ENCODE peak calls at places on chromosome X, in six cellular contexts. B is HepG2, S is WTC11, G is K562, K is GM23338, N is GM12878. V is an unnamed sample.

GRCh38 chrX:131907488-131908314 is 115.4 kb upstream of the STK26 start:
- DNase-seq in G (peak), B (no peak), N (no peak), S (peak), K (no peak), V (no peak)

GRCh38 chrX:50698944-50699343 is 115.0 kb downstream of the SHROOM4 start:
- DNase-seq in B (no peak), K (peak), S (no peak), G (no peak), N (no peak), V (no peak)

GRCh38 chrX:150899191-150899757 is 806 bp upstream of the CD99L2 start:
- DNase-seq in N (no peak), K (peak), S (peak), G (peak), B (no peak), V (no peak)

GRCh38 chrX:107996124-107996523 is 14.0 kb upstream of the TEX13B start:
- DNase-seq in G (no peak), K (no peak), B (no peak), S (peak), N (no peak), V (no peak)

GRCh38 chrX:53479295-53479694 is 45.1 kb upstream of the HSD17B10 start:
- DNase-seq in B (no peak), S (no peak), G (peak), K (peak), N (no peak), V (no peak)

GRCh38 chrX:9336501-9336900 is 128.4 kb upstream of the TBL1X start:
- DNase-seq in N (no peak), S (no peak), B (no peak), G (no peak), K (no peak), V (no peak)

GRCh38 chrX:1397001-1397400 is 5.1 kb upstream of the SLC25A6 start:
- DNase-seq in G (no peak), S (no peak), N (no peak), B (no peak), K (no peak), V (no peak)

GRCh38 chrX:22320236-22320635 is 47.5 kb downstream of the CBLL2 start:
- DNase-seq in K (no peak), S (no peak), G (no peak), N (no peak), B (no peak), V (no peak)

GRCh38 chrX:19723427-19723826 is 164.0 kb downstream of the SH3KBP1 start:
- DNase-seq in B (no peak), G (no peak), K (no peak), N (no peak), S (no peak), V (no peak)

GRCh38 chrX:73262991-73263390 is 48.3 kb upstream of the NAP1L2 start:
- DNase-seq in S (no peak), K (peak), B (peak), G (no peak), N (no peak), V (no peak)

GRCh38 chrX:38438321-38438720 is 85.9 kb downstream of the OTC start:
- DNase-seq in B (no peak), N (no peak), S (peak), G (no peak), K (peak), V (no peak)

GRCh38 chrX:139213241-139213709 is 317.3 kb upstream of the F9 start:
- DNase-seq in B (peak), N (no peak), K (no peak), S (no peak), G (peak), V (no peak)

GRCh38 chrX:16114640-16115039 is 8.7 kb upstream of the GRPR start:
- DNase-seq in B (no peak), N (no peak), S (no peak), K (no peak), G (no peak), V (no peak)

GRCh38 chrX:53437211-53437610 is 3.0 kb upstream of the HSD17B10 start:
- DNase-seq in S (no peak), K (no peak), B (no peak), N (no peak), G (no peak), V (no peak)

GRCh38 chrX:37922926-37923325 is 75.6 kb upstream of the DYNLT3 start:
- DNase-seq in K (no peak), B (no peak), S (no peak), G (no peak), N (no peak), V (no peak)

GRCh38 chrX:108312938-108313337 is 125.3 kb downstream of the COL4A6 start:
- DNase-seq in B (no peak), G (no peak), S (peak), K (peak), N (no peak), V (no peak)

GRCh38 chrX:136318895-136319597 is 18.3 kb downstream of the ADGRG4 start:
- DNase-seq in N (no peak), B (no peak), G (no peak), S (no peak), K (no peak), V (no peak)

GRCh38 chrX:53287493-53288138 is 6.2 kb upstream of the IQSEC2 start:
- DNase-seq in B (no peak), G (no peak), N (peak), K (no peak), S (no peak), V (no peak)

GRCh38 chrX:118637997-118638396 is 89.4 kb upstream of the IL13RA1 start:
- DNase-seq in G (no peak), N (no peak), B (peak), K (peak), S (no peak), V (no peak)

GRCh38 chrX:38618152-38618551 is 56.8 kb downstream of the TSPAN7 start:
- DNase-seq in S (no peak), B (no peak), K (no peak), N (no peak), G (no peak), V (no peak)

GRCh38 chrX:97898798-97899197 is 1015.1 kb downstream of the RPA4 start:
- DNase-seq in K (no peak), N (no peak), B (no peak), S (no peak), G (no peak), V (no peak)

GRCh38 chrX:67619253-67619652 is 75.4 kb downstream of the AR start:
- DNase-seq in B (no peak), K (no peak), G (no peak), S (no peak), N (no peak), V (no peak)

GRCh38 chrX:31580726-31581125 is 508.9 kb upstream of the FTHL17 start:
- DNase-seq in G (no peak), S (no peak), B (no peak), N (no peak), K (peak), V (no peak)

GRCh38 chrX:135396566-135396965 is 25.2 kb upstream of the SMIM10L2A start:
- DNase-seq in G (no peak), B (no peak), K (no peak), S (no peak), N (no peak), V (no peak)

GRCh38 chrX:68978211-68978780 is 149.5 kb downstream of the EFNB1 start:
- DNase-seq in S (peak), N (no peak), B (no peak), K (peak), G (no peak), V (no peak)
- TF ChIP-seq CREB1 in S (no peak), N (no peak), B (no peak), K (no peak), G (no peak), V (no peak)

GRCh38 chrX:129188223-129188622 is 335.1 kb downstream of the SMARCA1 start:
- DNase-seq in K (peak), G (no peak), S (peak), B (no peak), N (no peak), V (peak)

GRCh38 chrX:129193357-129193756 is 329.9 kb downstream of the SMARCA1 start:
- DNase-seq in S (no peak), K (no peak), B (peak), N (no peak), G (no peak), V (no peak)
- TF ChIP-seq CREB1 in S (no peak), K (no peak), B (no peak), N (no peak), G (no peak), V (no peak)

GRCh38 chrX:110310896-110311295 is 7.0 kb downstream of the AMMECR1 start:
- DNase-seq in G (peak), K (no peak), B (no peak), S (no peak), N (no peak), V (no peak)
- TF ChIP-seq CREB1 in G (no peak), K (no peak), B (no peak), S (no peak), N (no peak), V (no peak)

DNA sequence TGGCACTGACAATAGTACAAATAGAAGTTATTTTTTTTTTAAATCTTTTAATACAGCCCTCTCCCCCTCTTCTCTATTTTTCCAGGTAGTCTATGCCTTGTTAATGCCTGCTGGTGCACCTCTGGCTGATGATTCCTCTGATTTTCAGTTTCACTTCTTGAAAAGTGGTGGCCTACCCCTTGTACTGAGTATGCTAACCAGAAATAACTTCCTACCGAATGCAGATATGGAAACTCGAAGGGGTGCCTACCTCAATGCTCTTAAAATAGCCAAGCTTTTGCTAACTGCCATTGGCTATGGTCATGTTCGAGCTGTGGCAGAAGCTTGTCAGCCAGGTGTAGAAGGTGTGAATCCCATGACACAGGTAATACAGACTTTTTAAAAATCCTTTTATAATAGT is 99.1 kb downstream of the USP9X start:
- DNase-seq in G (no peak), K (no peak), B (no peak), S (no peak), N (peak), V (no peak)
- TF ChIP-seq CREB1 in G (no peak), K (no peak), B (no peak), S (no peak), N (no peak), V (no peak)